ENCODE peak calls at places on chromosomes 5 and 9, in ten cellular contexts. U is pancreas; H is body of pancreas; Z is right lobe of liver; M is GM23338; A is tibial nerve; Y is keratinocyte; F is cardiac muscle cell; B is CD8-positive, alpha-beta T cell; I is CD4-positive, CD25-positive, alpha-beta regulatory T cell. V is an unnamed sample. For H3K4me1, the result is how much of the 10 kb centered on the place peaks cover.

GRCh38 chr5:88786217-88786560 is 96.8 kb downstream of the MEF2C start:
- DNase-seq in U (no peak), H (no peak), Z (no peak), M (no peak), A (no peak), Y (no peak), F (peak), B (no peak), I (no peak), V (no peak)

GRCh38 chr9:137305060-137305787 is 3.2 kb upstream of the NRARP start:
- DNase-seq in U (peak), H (peak), Z (peak), M (peak), A (no peak), Y (no peak), F (peak), B (peak), I (peak), V (peak)

GRCh38 chr9:17389026-17389425 is 189.8 kb upstream of the SH3GL2 start:
- DNase-seq in U (no peak), H (no peak), Z (no peak), M (no peak), A (no peak), Y (no peak), F (no peak), B (no peak), I (no peak), V (no peak)

GRCh38 chr9:121284733-121285451 is 16.9 kb downstream of the GSN start:
- DNase-seq in U (no peak), H (no peak), Z (peak), M (no peak), A (peak), Y (no peak), F (no peak), B (no peak), I (no peak), V (peak)

GRCh38 chr5:32443541-32444190 is 874 bp downstream of the ZFR start:
- DNase-seq in U (peak), H (peak), Z (peak), M (peak), A (no peak), Y (no peak), F (peak), B (peak), I (peak), V (no peak)

GRCh38 chr9:126549246-126550006 is 64.3 kb upstream of the LMX1B start:
- DNase-seq in U (no peak), H (no peak), Z (no peak), M (no peak), A (no peak), Y (no peak), F (no peak), B (no peak), I (no peak), V (no peak)

GRCh38 chr5:113034182-113034773 is 57.7 kb downstream of the DCP2 start:
- DNase-seq in U (no peak), H (no peak), Z (no peak), M (peak), A (no peak), Y (peak), F (peak), B (no peak), I (no peak), V (no peak)

GRCh38 chr9:7561527-7561926 is 238.1 kb downstream of the DMAC1 start:
- DNase-seq in U (no peak), H (peak), Z (no peak), M (no peak), A (no peak), Y (no peak), F (no peak), B (no peak), I (no peak), V (no peak)

GRCh38 chr9:114061830-114062474 is 16.1 kb downstream of the AMBP start:
- DNase-seq in U (no peak), H (no peak), Z (peak), M (no peak), A (no peak), Y (no peak), F (no peak), B (no peak), I (no peak), V (no peak)

GRCh38 chr5:77356740-77357139 is 135.4 kb downstream of the WDR41 start:
- DNase-seq in U (no peak), H (no peak), Z (no peak), M (no peak), A (no peak), Y (no peak), F (peak), B (no peak), I (no peak), V (no peak)

GRCh38 chr5:164422400-164422799 is 917.0 kb downstream of the MAT2B start:
- DNase-seq in U (no peak), H (no peak), Z (no peak), M (peak), A (no peak), Y (no peak), F (peak), B (no peak), I (no peak), V (no peak)

GRCh38 chr5:89313804-89314588 is 431.0 kb upstream of the MEF2C start:
- DNase-seq in U (no peak), H (no peak), Z (no peak), M (no peak), A (no peak), Y (peak), F (peak), B (peak), I (no peak), V (no peak)

GRCh38 chr5:74639538-74640449 is 734 bp downstream of the ENC1 start:
- DNase-seq in U (peak), H (peak), Z (no peak), M (peak), A (no peak), Y (no peak), F (peak), B (no peak), I (no peak), V (no peak)

GRCh38 chr5:148559461-148559860 is 94.9 kb downstream of the HTR4 start:
- DNase-seq in U (peak), H (peak), Z (no peak), M (peak), A (no peak), Y (no peak), F (no peak), B (no peak), I (no peak), V (peak)

GRCh38 chr5:145943674-145944121 is 7.3 kb downstream of the SH3RF2 start:
- DNase-seq in U (no peak), H (peak), Z (peak), M (no peak), A (no peak), Y (no peak), F (peak), B (no peak), I (no peak), V (no peak)

GRCh38 chr9:106718996-106719395 is 144.0 kb upstream of the ZNF462 start:
- DNase-seq in U (no peak), H (no peak), Z (no peak), M (no peak), A (no peak), Y (no peak), F (peak), B (no peak), I (no peak), V (no peak)

GRCh38 chr5:14588758-14589543 is 7.4 kb downstream of the OTULINL start:
- DNase-seq in U (no peak), H (peak), Z (no peak), M (no peak), A (no peak), Y (no peak), F (no peak), B (no peak), I (no peak), V (no peak)

GRCh38 chr5:154829589-154830218 is 20.7 kb downstream of the FAXDC2 start:
- DNase-seq in U (no peak), H (no peak), Z (no peak), M (no peak), A (no peak), Y (peak), F (no peak), B (no peak), I (no peak), V (no peak)

GRCh38 chr9:27425827-27426716 is 98.0 kb upstream of the IFNK start:
- DNase-seq in U (no peak), H (no peak), Z (no peak), M (no peak), A (no peak), Y (no peak), F (no peak), B (no peak), I (no peak), V (no peak)

GRCh38 chr5:94776167-94776566 is 157.7 kb downstream of the SLF1 start:
- DNase-seq in U (no peak), H (no peak), Z (no peak), M (no peak), A (no peak), Y (no peak), F (no peak), B (no peak), I (no peak), V (no peak)

GRCh38 chr5:34838785-34839714 is at the start of gene TTC23L:
- DNase-seq in U (peak), H (peak), Z (peak), M (peak), A (peak), Y (peak), F (peak), B (peak), I (peak), V (peak)

GRCh38 chr5:150322202-150322601 is 19.5 kb upstream of the ARSI start:
- DNase-seq in U (no peak), H (no peak), Z (no peak), M (no peak), A (no peak), Y (peak), F (no peak), B (no peak), I (no peak), V (no peak)

GRCh38 chr5:168479166-168479565 is 7.1 kb upstream of the RARS1 start:
- DNase-seq in U (no peak), H (no peak), Z (no peak), M (no peak), A (no peak), Y (no peak), F (no peak), B (no peak), I (no peak), V (no peak)

GRCh38 chr9:36132081-36132480 is 4.5 kb upstream of the GLIPR2 start:
- DNase-seq in U (no peak), H (no peak), Z (no peak), M (no peak), A (no peak), Y (no peak), F (peak), B (no peak), I (no peak), V (no peak)

GRCh38 chr5:139146809-139147742 is 51.1 kb downstream of the SIL1 start:
- DNase-seq in U (no peak), H (no peak), Z (no peak), M (no peak), A (no peak), Y (no peak), F (peak), B (no peak), I (no peak), V (no peak)

GRCh38 chr9:93260290-93261066 is 76.5 kb downstream of the WNK2 start:
- DNase-seq in U (peak), H (no peak), Z (peak), M (no peak), A (no peak), Y (no peak), F (no peak), B (no peak), I (no peak), V (no peak)

GRCh38 chr5:57209316-57210040 is 35.6 kb downstream of the GPBP1 start:
- DNase-seq in U (no peak), H (no peak), Z (no peak), M (peak), A (no peak), Y (no peak), F (no peak), B (no peak), I (no peak), V (no peak)

GRCh38 chr5:91146905-91147600 is 236.1 kb downstream of the ARRDC3 start:
- DNase-seq in U (no peak), H (no peak), Z (peak), M (no peak), A (no peak), Y (no peak), F (peak), B (no peak), I (no peak), V (no peak)

DNA sequence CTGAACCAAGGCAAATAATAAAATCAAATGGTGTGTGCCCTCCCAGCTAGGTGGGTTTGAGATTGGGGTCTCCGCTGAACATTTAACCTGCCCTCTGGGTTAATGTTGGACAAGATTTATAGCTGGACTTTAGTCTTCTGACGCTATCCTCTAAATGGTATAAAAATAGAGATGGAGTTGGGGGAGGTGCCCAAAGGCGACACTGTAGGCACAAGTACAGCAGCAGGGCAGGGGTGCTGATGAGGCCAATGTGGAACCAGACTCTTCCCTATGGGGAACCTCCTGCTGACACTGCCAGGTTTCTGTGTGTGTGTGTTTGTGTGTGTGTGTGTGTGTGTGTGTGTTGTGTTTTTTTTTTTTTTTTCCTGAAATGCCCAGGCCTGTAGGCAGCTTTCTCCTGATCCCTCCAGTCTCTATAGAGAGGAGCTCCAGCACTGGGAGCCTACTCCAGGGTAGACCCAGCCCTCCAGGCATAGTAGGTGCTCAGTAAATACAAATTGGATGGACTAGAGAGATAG is 37.9 kb downstream of the PCDH1 start:
- DNase-seq in U (no peak), H (no peak), Z (no peak), M (no peak), A (no peak), Y (no peak), F (no peak), B (no peak), I (no peak), V (no peak)
- H3K27ac ChIP-seq in U (no peak), H (no peak), Z (no peak), M (peak), A (no peak), Y (no peak), F (no peak), B (no peak), I (no peak), V (peak)

DNA sequence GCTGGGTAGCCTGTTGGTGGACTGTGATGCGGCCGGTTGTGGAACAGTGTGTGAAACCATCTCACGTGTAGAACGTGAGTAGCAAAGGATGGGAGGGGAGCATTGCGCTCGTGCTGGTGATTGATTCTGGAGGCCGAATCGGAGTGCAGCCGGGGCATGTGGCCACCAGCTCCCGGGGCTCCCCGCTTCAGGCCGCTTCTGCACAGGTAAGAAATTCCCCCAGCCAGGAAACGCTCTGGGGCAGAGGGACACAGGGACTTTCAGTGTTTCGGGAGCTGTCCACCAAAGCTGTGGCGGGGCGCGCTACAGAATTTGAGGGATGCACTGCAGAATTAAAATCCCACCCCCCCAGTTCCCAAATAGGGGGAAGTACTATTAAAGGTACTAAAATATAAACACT is 41.9 kb downstream of the LAMC3 start:
- DNase-seq in U (no peak), H (no peak), Z (no peak), M (no peak), A (no peak), Y (no peak), F (no peak), B (no peak), I (no peak), V (no peak)
- H3K4me3 ChIP-seq in U (no peak), H (no peak), Z (no peak), M (no peak), A (no peak), Y (no peak), F (no peak), B (no peak), I (no peak), V (no peak)

DNA sequence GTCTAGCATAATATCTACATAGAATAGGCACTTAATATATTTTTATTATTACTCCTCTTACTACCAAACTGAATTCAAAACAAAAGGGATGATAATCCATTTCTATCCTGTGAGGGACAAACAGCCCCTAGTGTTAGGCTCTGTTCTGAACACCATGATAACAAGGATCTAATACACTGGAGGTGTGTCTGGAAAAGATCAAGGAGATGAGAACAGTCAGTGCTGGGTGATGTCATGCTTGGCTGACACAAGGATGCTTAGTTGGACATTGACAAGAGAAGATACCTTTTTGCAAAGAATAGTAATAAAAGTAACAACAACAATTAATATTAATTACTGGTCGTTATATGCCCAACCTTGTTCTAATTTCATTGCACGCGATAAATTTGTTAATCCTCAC is 458.7 kb downstream of the EBF1 start:
- DNase-seq in U (no peak), H (no peak), Z (no peak), M (no peak), A (no peak), Y (no peak), F (no peak), B (no peak), I (no peak), V (no peak)
- H3K4me1 ChIP-seq in U (under half), H (under half), Z (under half), M (under half), A (under half), Y (under half), F (under half), B (under half), I (under half), V (under half)

GRCh38 chr5:126497506-126497905 is 74.3 kb downstream of the GRAMD2B start:
- DNase-seq in U (no peak), H (no peak), Z (no peak), M (no peak), A (no peak), Y (no peak), F (no peak), B (no peak), I (no peak), V (no peak)
- H3K27ac ChIP-seq in U (no peak), H (no peak), Z (no peak), M (no peak), A (no peak), Y (no peak), F (no peak), B (no peak), I (no peak), V (no peak)

GRCh38 chr9:14029811-14030210 is 284.1 kb downstream of the NFIB start:
- DNase-seq in U (no peak), H (no peak), Z (no peak), M (no peak), A (no peak), Y (no peak), F (peak), B (no peak), I (no peak), V (no peak)

GRCh38 chr9:14031015-14031414 is 282.9 kb downstream of the NFIB start:
- DNase-seq in U (no peak), H (no peak), Z (no peak), M (peak), A (peak), Y (no peak), F (peak), B (no peak), I (no peak), V (no peak)

GRCh38 chr9:14031761-14032279 is 282.1 kb downstream of the NFIB start:
- DNase-seq in U (no peak), H (no peak), Z (no peak), M (no peak), A (no peak), Y (no peak), F (peak), B (no peak), I (no peak), V (no peak)

GRCh38 chr9:14033067-14033466 is 280.9 kb downstream of the NFIB start:
- DNase-seq in U (no peak), H (no peak), Z (no peak), M (no peak), A (no peak), Y (no peak), F (no peak), B (no peak), I (no peak), V (no peak)

GRCh38 chr9:14030350-14030823 is 283.6 kb downstream of the NFIB start:
- DNase-seq in U (no peak), H (peak), Z (no peak), M (no peak), A (peak), Y (peak), F (peak), B (no peak), I (no peak), V (no peak)
- H3K4me3 ChIP-seq in U (no peak), H (no peak), Z (no peak), M (no peak), A (no peak), Y (peak), F (no peak), B (no peak), I (no peak), V (no peak)

GRCh38 chr5:178418031-178418430 is 172.2 kb downstream of the COL23A1 start:
- DNase-seq in U (no peak), H (no peak), Z (peak), M (no peak), A (no peak), Y (no peak), F (no peak), B (no peak), I (no peak), V (no peak)

GRCh38 chr5:178418471-178419010 is 171.7 kb downstream of the COL23A1 start:
- DNase-seq in U (no peak), H (no peak), Z (peak), M (no peak), A (no peak), Y (no peak), F (no peak), B (no peak), I (no peak), V (no peak)

GRCh38 chr5:178419651-178420050 is 170.5 kb downstream of the COL23A1 start:
- DNase-seq in U (no peak), H (no peak), Z (peak), M (no peak), A (no peak), Y (no peak), F (no peak), B (no peak), I (no peak), V (no peak)

GRCh38 chr5:178420424-178420823 is 169.8 kb downstream of the COL23A1 start:
- DNase-seq in U (no peak), H (no peak), Z (peak), M (peak), A (no peak), Y (no peak), F (no peak), B (no peak), I (no peak), V (no peak)

GRCh38 chr5:178419196-178419595 is 171.0 kb downstream of the COL23A1 start:
- DNase-seq in U (peak), H (no peak), Z (peak), M (no peak), A (no peak), Y (no peak), F (no peak), B (no peak), I (no peak), V (no peak)
- H3K4me1 ChIP-seq in U (under half), H (under half), Z (under half), M (under half), A (under half), Y (under half), F (under half), B (under half), I (under half), V (under half)

GRCh38 chr9:2242778-2243395 is 227.7 kb downstream of the SMARCA2 start:
- DNase-seq in U (no peak), H (no peak), Z (no peak), M (peak), A (no peak), Y (no peak), F (peak), B (no peak), I (no peak), V (no peak)
- H3K27ac ChIP-seq in U (peak), H (peak), Z (no peak), M (peak), A (no peak), Y (no peak), F (peak), B (no peak), I (no peak), V (no peak)